ENCODE peak calls at places on chromosomes 11 and 22, in four cellular contexts. One of them, this sample, is unnamed.

GRCh38 chr22:45239378-45240136 is 1.1 kb downstream of the KIAA0930 start:
- DNase-seq in K562: no peak
- DNase-seq in HepG2: no peak
- DNase-seq in GM12891: no peak
- DNase-seq in this sample: no peak

GRCh38 chr22:43240614-43241013 is 53.7 kb upstream of the TTLL12 start:
- DNase-seq in HepG2: no peak
- DNase-seq in GM12891: no peak
- DNase-seq in K562: peak
- DNase-seq in this sample: no peak

GRCh38 chr11:128727320-128727719 is 33.4 kb downstream of the FLI1 start:
- DNase-seq in K562: no peak
- DNase-seq in GM12891: no peak
- DNase-seq in HepG2: no peak
- DNase-seq in this sample: no peak

GRCh38 chr11:109590782-109591181 is 168.8 kb downstream of the C11orf87 start:
- DNase-seq in GM12891: no peak
- DNase-seq in HepG2: no peak
- DNase-seq in K562: no peak
- DNase-seq in this sample: no peak

GRCh38 chr11:22491826-22492225 is 133.8 kb downstream of the FANCF start:
- DNase-seq in K562: no peak
- DNase-seq in HepG2: no peak
- DNase-seq in GM12891: no peak
- DNase-seq in this sample: no peak

GRCh38 chr11:73193251-73194033 is 24.6 kb upstream of the P2RY2 start:
- DNase-seq in HepG2: no peak
- DNase-seq in GM12891: no peak
- DNase-seq in K562: no peak
- DNase-seq in this sample: no peak

GRCh38 chr11:119741369-119742262 is 12.6 kb upstream of the NECTIN1 start:
- DNase-seq in HepG2: peak
- DNase-seq in GM12891: peak
- DNase-seq in K562: peak
- DNase-seq in this sample: peak

GRCh38 chr22:28951969-28952521 is 68.7 kb downstream of the ZNRF3 start:
- DNase-seq in HepG2: peak
- DNase-seq in K562: no peak
- DNase-seq in GM12891: no peak
- DNase-seq in this sample: no peak

GRCh38 chr22:37832022-37832857 is 9.1 kb downstream of the GALR3 start:
- DNase-seq in GM12891: no peak
- DNase-seq in K562: no peak
- DNase-seq in HepG2: peak
- DNase-seq in this sample: no peak

GRCh38 chr11:43268786-43269185 is 43.0 kb upstream of the API5 start:
- DNase-seq in HepG2: no peak
- DNase-seq in K562: no peak
- DNase-seq in GM12891: no peak
- DNase-seq in this sample: no peak

GRCh38 chr11:18383388-18384156 is 10.8 kb upstream of the LDHA start:
- DNase-seq in K562: peak
- DNase-seq in HepG2: peak
- DNase-seq in GM12891: peak
- DNase-seq in this sample: peak

GRCh38 chr22:29798318-29798717 is 31.1 kb downstream of the UQCR10 start:
- DNase-seq in HepG2: no peak
- DNase-seq in GM12891: no peak
- DNase-seq in K562: no peak
- DNase-seq in this sample: no peak

GRCh38 chr11:86537541-86538222 is 134.7 kb downstream of the ME3 start:
- DNase-seq in K562: no peak
- DNase-seq in GM12891: no peak
- DNase-seq in HepG2: no peak
- DNase-seq in this sample: no peak

GRCh38 chr22:31496735-31497146 is 405 bp downstream of the SFI1 start:
- DNase-seq in GM12891: no peak
- DNase-seq in HepG2: no peak
- DNase-seq in K562: no peak
- DNase-seq in this sample: no peak

GRCh38 chr22:42902875-42903510 is 45.9 kb upstream of the ARFGAP3 start:
- DNase-seq in GM12891: no peak
- DNase-seq in HepG2: no peak
- DNase-seq in K562: no peak
- DNase-seq in this sample: no peak

GRCh38 chr11:7072401-7073028 is 16.3 kb upstream of the RBMXL2 start:
- DNase-seq in HepG2: no peak
- DNase-seq in K562: no peak
- DNase-seq in GM12891: no peak
- DNase-seq in this sample: no peak

GRCh38 chr11:134754196-134754822 is 342.3 kb upstream of the B3GAT1 start:
- DNase-seq in HepG2: no peak
- DNase-seq in GM12891: no peak
- DNase-seq in K562: no peak
- DNase-seq in this sample: no peak

GRCh38 chr11:47408598-47409439 is 429 bp downstream of the SLC39A13 start:
- DNase-seq in K562: no peak
- DNase-seq in HepG2: no peak
- DNase-seq in GM12891: no peak
- DNase-seq in this sample: no peak

GRCh38 chr11:72432347-72433287 is 1.7 kb downstream of the CLPB start:
- DNase-seq in HepG2: peak
- DNase-seq in GM12891: no peak
- DNase-seq in K562: no peak
- DNase-seq in this sample: no peak

GRCh38 chr22:38843201-38843715 is 570 bp downstream of the NPTXR start:
- DNase-seq in GM12891: peak
- DNase-seq in K562: peak
- DNase-seq in HepG2: peak
- DNase-seq in this sample: peak

GRCh38 chr11:62665630-62666258 is 632 bp downstream of the CSKMT start:
- DNase-seq in HepG2: no peak
- DNase-seq in K562: peak
- DNase-seq in GM12891: no peak
- DNase-seq in this sample: no peak

GRCh38 chr11:62169935-62170334 is 20.1 kb upstream of the SCGB1D1 start:
- DNase-seq in GM12891: no peak
- DNase-seq in K562: no peak
- DNase-seq in HepG2: no peak
- DNase-seq in this sample: no peak

GRCh38 chr11:85826096-85826855 is 15.3 kb upstream of the SYTL2 start:
- DNase-seq in HepG2: no peak
- DNase-seq in K562: no peak
- DNase-seq in GM12891: peak
- DNase-seq in this sample: no peak

GRCh38 chr22:38289583-38290082 is 16.8 kb upstream of the TMEM184B start:
- DNase-seq in K562: no peak
- DNase-seq in GM12891: no peak
- DNase-seq in HepG2: no peak
- DNase-seq in this sample: no peak

GRCh38 chr11:127493330-127493729 is 492.8 kb upstream of the KIRREL3 start:
- DNase-seq in HepG2: no peak
- DNase-seq in GM12891: no peak
- DNase-seq in K562: no peak
- DNase-seq in this sample: no peak

GRCh38 chr11:56048480-56048879 is 21.0 kb downstream of the OR5AS1 start:
- DNase-seq in K562: no peak
- DNase-seq in GM12891: no peak
- DNase-seq in HepG2: no peak
- DNase-seq in this sample: no peak

GRCh38 chr11:72774499-72774898 is 19.3 kb downstream of the STARD10 start:
- DNase-seq in GM12891: no peak
- DNase-seq in HepG2: no peak
- DNase-seq in K562: no peak
- DNase-seq in this sample: no peak

DNA sequence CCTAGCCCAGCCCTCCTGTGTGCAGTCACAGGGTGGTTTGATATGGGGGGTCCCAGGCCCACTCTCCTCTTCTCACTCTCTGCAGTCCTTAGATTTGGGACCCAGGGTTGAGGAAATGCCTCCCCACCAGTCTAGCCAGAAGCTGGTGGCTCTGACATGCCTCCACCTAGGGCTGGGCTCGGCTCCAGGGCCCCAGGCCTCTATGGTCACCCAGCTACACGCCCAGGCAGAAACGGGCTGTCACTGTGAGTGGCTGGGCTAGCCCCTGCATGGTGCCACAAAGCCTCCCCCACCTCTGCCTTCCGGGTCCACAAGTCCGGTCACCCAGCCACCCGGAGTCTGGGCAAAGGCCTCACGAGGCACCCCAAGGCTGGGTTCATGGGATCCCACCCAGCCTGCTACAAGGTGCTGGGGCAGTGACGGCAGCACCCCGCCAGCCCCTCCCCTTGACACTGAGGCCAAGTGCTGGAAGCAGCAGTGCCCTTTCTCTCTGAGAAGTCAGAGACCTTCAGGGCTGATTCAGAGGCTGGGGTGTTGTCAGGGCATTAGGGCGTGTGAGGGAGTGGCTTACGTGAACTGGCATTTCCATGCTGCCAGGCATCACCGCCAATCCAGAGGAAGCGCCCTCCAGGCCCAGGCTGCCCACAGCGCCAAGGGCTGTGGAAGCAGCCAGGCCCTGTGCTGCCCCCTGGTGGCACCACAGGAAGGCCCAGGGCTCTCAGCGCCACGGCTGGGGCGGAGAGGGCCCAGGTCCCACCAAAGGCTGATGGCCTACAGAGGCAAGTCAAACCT is 638 bp upstream of the PITPNM1 start:
- DNase-seq in HepG2: peak
- DNase-seq in K562: peak
- DNase-seq in GM12891: peak
- DNase-seq in this sample: peak
- TF ChIP-seq POLR2AphosphoS5 in HepG2: no peak
- TF ChIP-seq POLR2AphosphoS5 in K562: no peak
- TF ChIP-seq POLR2AphosphoS5 in GM12891: no peak
- TF ChIP-seq POLR2AphosphoS5 in this sample: no peak

GRCh38 chr11:103544874-103545273 is 435.6 kb downstream of the DYNC2H1 start:
- DNase-seq in K562: no peak
- DNase-seq in HepG2: no peak
- DNase-seq in GM12891: no peak
- DNase-seq in this sample: no peak

GRCh38 chr11:103541186-103541795 is 432.1 kb downstream of the DYNC2H1 start:
- DNase-seq in K562: no peak
- DNase-seq in HepG2: no peak
- DNase-seq in GM12891: no peak
- DNase-seq in this sample: no peak

GRCh38 chr11:103545551-103545950 is 436.3 kb downstream of the DYNC2H1 start:
- DNase-seq in K562: no peak
- DNase-seq in HepG2: no peak
- DNase-seq in GM12891: no peak
- DNase-seq in this sample: no peak

GRCh38 chr11:103542851-103543250 is 433.6 kb downstream of the DYNC2H1 start:
- DNase-seq in GM12891: no peak
- DNase-seq in K562: no peak
- DNase-seq in HepG2: no peak
- DNase-seq in this sample: no peak

DNA sequence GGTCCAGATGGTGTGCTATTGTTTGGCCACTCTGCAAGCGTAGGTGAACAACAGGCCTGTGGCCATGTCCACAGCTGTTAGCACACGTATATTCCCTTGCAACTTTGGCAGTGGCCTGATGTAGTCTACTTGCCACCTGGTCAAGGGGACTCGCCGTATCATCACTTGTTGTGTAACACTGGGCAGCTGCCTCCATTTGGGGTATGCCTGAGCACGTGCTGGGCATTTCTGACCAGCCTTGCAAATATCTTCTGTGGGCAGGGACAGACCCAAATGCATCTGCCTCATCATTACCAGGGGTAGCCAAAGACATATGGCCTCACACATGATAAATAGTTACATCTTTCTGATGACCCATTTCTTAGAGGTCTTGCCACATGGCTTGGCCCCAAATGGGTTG is 434.2 kb downstream of the DYNC2H1 start:
- DNase-seq in K562: no peak
- DNase-seq in GM12891: no peak
- DNase-seq in HepG2: no peak
- DNase-seq in this sample: no peak
- TF ChIP-seq TAF1 in K562: no peak
- TF ChIP-seq TAF1 in GM12891: no peak
- TF ChIP-seq TAF1 in HepG2: no peak
- TF ChIP-seq TAF1 in this sample: no peak

GRCh38 chr11:118659956-118660645 is 19.3 kb downstream of the TREH start:
- DNase-seq in GM12891: no peak
- DNase-seq in HepG2: no peak
- DNase-seq in K562: no peak
- DNase-seq in this sample: no peak
- TF ChIP-seq POLR2A in GM12891: no peak
- TF ChIP-seq POLR2A in HepG2: no peak
- TF ChIP-seq POLR2A in K562: no peak
- TF ChIP-seq POLR2A in this sample: no peak

DNA sequence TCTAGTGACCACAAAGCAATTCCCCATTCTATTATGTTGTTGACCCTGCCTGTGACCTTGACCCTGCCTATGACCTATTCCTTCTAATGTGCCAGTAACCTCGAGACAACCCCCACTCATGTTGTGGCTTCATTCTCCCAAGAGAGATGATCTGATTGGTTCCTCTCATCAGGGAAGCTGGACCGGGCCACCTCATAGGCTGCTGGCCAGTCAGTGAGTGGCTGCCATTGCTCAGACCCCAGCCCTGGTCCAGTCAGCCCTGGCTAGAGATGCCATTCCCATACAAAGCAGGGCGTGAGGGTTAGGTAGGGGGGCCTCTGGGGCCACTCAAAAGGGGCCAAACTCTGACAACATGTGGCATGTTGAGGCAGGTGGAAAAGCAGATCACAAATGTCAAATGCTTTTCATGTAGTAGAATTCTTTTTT is 11.9 kb downstream of the SLC29A2 start:
- DNase-seq in GM12891: no peak
- DNase-seq in K562: peak
- DNase-seq in HepG2: no peak
- DNase-seq in this sample: peak
- TF ChIP-seq POLR2AphosphoS5 in GM12891: no peak
- TF ChIP-seq POLR2AphosphoS5 in K562: peak
- TF ChIP-seq POLR2AphosphoS5 in HepG2: no peak
- TF ChIP-seq POLR2AphosphoS5 in this sample: no peak

GRCh38 chr11:9753031-9753430 is 89.2 kb downstream of the SWAP70 start:
- DNase-seq in GM12891: no peak
- DNase-seq in HepG2: peak
- DNase-seq in K562: no peak
- DNase-seq in this sample: no peak
- TF ChIP-seq TAF1 in GM12891: no peak
- TF ChIP-seq TAF1 in HepG2: no peak
- TF ChIP-seq TAF1 in K562: no peak
- TF ChIP-seq TAF1 in this sample: no peak

GRCh38 chr11:111624602-111625001 is 22.4 kb downstream of the SIK2 start:
- DNase-seq in GM12891: no peak
- DNase-seq in K562: no peak
- DNase-seq in HepG2: peak
- DNase-seq in this sample: no peak
- TF ChIP-seq POLR2A in GM12891: no peak
- TF ChIP-seq POLR2A in K562: no peak
- TF ChIP-seq POLR2A in HepG2: no peak
- TF ChIP-seq POLR2A in this sample: no peak